ENCODE peak calls at places on chromosomes 16 and 17, in four cellular contexts. One of them, this sample, is unnamed.

GRCh38 chr17:37024181-37024637 is 75.5 kb downstream of the AATF start:
- DNase-seq in choroid plexus epithelial cell: no peak
- DNase-seq in AG10803: no peak
- DNase-seq in breast epithelium: no peak
- DNase-seq in this sample: no peak

GRCh38 chr17:21215935-21216334 is 2.0 kb upstream of the TMEM11 start:
- DNase-seq in AG10803: no peak
- DNase-seq in choroid plexus epithelial cell: peak; percentile 12
- DNase-seq in breast epithelium: no peak
- DNase-seq in this sample: no peak

GRCh38 chr16:19027416-19027815 is 40.0 kb upstream of the COQ7 start:
- DNase-seq in AG10803: no peak
- DNase-seq in choroid plexus epithelial cell: no peak
- DNase-seq in breast epithelium: no peak
- DNase-seq in this sample: no peak

GRCh38 chr17:45981306-45981705 is 17.7 kb upstream of the STH start:
- DNase-seq in AG10803: no peak
- DNase-seq in breast epithelium: no peak
- DNase-seq in choroid plexus epithelial cell: no peak
- DNase-seq in this sample: no peak

GRCh38 chr17:83201206-83202001 is 122.0 kb downstream of the METRNL start:
- DNase-seq in AG10803: no peak
- DNase-seq in breast epithelium: peak; percentile 36
- DNase-seq in choroid plexus epithelial cell: no peak
- DNase-seq in this sample: peak; percentile 37

GRCh38 chr17:75813081-75814020 is 28.7 kb downstream of the UNK start:
- DNase-seq in AG10803: no peak
- DNase-seq in choroid plexus epithelial cell: no peak
- DNase-seq in breast epithelium: peak; percentile 31
- DNase-seq in this sample: no peak

GRCh38 chr17:44850025-44850424 is 2.3 kb downstream of the HIGD1B start:
- DNase-seq in AG10803: no peak
- DNase-seq in choroid plexus epithelial cell: no peak
- DNase-seq in breast epithelium: no peak
- DNase-seq in this sample: no peak

GRCh38 chr17:69470702-69471101 is 56.2 kb downstream of the MAP2K6 start:
- DNase-seq in AG10803: no peak
- DNase-seq in choroid plexus epithelial cell: no peak
- DNase-seq in breast epithelium: no peak
- DNase-seq in this sample: no peak

GRCh38 chr16:1237990-1238389 is 2.5 kb upstream of the TPSAB1 start:
- DNase-seq in AG10803: no peak
- DNase-seq in choroid plexus epithelial cell: no peak
- DNase-seq in breast epithelium: no peak
- DNase-seq in this sample: no peak

GRCh38 chr17:22694362-22695227 is 1002.3 kb downstream of the KCNJ18 start:
- DNase-seq in choroid plexus epithelial cell: no peak
- DNase-seq in breast epithelium: no peak
- DNase-seq in AG10803: no peak
- DNase-seq in this sample: no peak

GRCh38 chr17:58327363-58328194 is 1.0 kb downstream of the TSPOAP1 start:
- DNase-seq in AG10803: no peak
- DNase-seq in choroid plexus epithelial cell: no peak
- DNase-seq in breast epithelium: no peak
- DNase-seq in this sample: no peak

GRCh38 chr17:59345476-59345875 is 14.0 kb downstream of the YPEL2 start:
- DNase-seq in AG10803: no peak
- DNase-seq in breast epithelium: no peak
- DNase-seq in choroid plexus epithelial cell: no peak
- DNase-seq in this sample: no peak

GRCh38 chr16:86199871-86200700 is 301.1 kb downstream of the IRF8 start:
- DNase-seq in AG10803: no peak
- DNase-seq in breast epithelium: no peak
- DNase-seq in choroid plexus epithelial cell: no peak
- DNase-seq in this sample: no peak

GRCh38 chr16:11085025-11085485 is 140.7 kb downstream of the CLEC16A start:
- DNase-seq in AG10803: peak; percentile 62
- DNase-seq in choroid plexus epithelial cell: no peak
- DNase-seq in breast epithelium: no peak
- DNase-seq in this sample: no peak

GRCh38 chr16:4686497-4687210 is 6.7 kb upstream of the NUDT16L1 start:
- DNase-seq in choroid plexus epithelial cell: no peak
- DNase-seq in AG10803: no peak
- DNase-seq in breast epithelium: no peak
- DNase-seq in this sample: no peak

GRCh38 chr16:4136229-4136813 is 20.1 kb upstream of the ADCY9 start:
- DNase-seq in breast epithelium: peak; percentile 69
- DNase-seq in AG10803: no peak
- DNase-seq in choroid plexus epithelial cell: no peak
- DNase-seq in this sample: no peak

GRCh38 chr17:67994827-67995567 is 1.3 kb downstream of the C17orf58 start:
- DNase-seq in breast epithelium: no peak
- DNase-seq in choroid plexus epithelial cell: peak; percentile 85
- DNase-seq in AG10803: peak; percentile 87
- DNase-seq in this sample: no peak

GRCh38 chr17:13410874-13411273 is 190.9 kb downstream of the HS3ST3A1 start:
- DNase-seq in AG10803: peak; percentile 74
- DNase-seq in breast epithelium: no peak
- DNase-seq in choroid plexus epithelial cell: peak; percentile 75
- DNase-seq in this sample: no peak

GRCh38 chr16:1193143-1193824 is 31.8 kb downstream of the TPSG1 start:
- DNase-seq in AG10803: no peak
- DNase-seq in choroid plexus epithelial cell: no peak
- DNase-seq in breast epithelium: no peak
- DNase-seq in this sample: no peak

GRCh38 chr17:80950466-80951120 is 41.0 kb upstream of the CHMP6 start:
- DNase-seq in breast epithelium: no peak
- DNase-seq in AG10803: no peak
- DNase-seq in choroid plexus epithelial cell: no peak
- DNase-seq in this sample: peak; percentile 31

GRCh38 chr17:50649042-50649908 is 14.6 kb downstream of the ABCC3 start:
- DNase-seq in choroid plexus epithelial cell: peak; percentile 41
- DNase-seq in AG10803: no peak
- DNase-seq in breast epithelium: no peak
- DNase-seq in this sample: no peak

GRCh38 chr16:89485701-89486246 is 4.6 kb downstream of the ANKRD11 start:
- DNase-seq in breast epithelium: no peak
- DNase-seq in choroid plexus epithelial cell: no peak
- DNase-seq in AG10803: no peak
- DNase-seq in this sample: no peak

GRCh38 chr16:22004321-22004720 is 3.4 kb upstream of the PDZD9 start:
- DNase-seq in breast epithelium: no peak
- DNase-seq in AG10803: no peak
- DNase-seq in choroid plexus epithelial cell: no peak
- DNase-seq in this sample: no peak

GRCh38 chr17:82463391-82463790 is 4.8 kb downstream of the NARF start:
- DNase-seq in AG10803: no peak
- DNase-seq in breast epithelium: no peak
- DNase-seq in choroid plexus epithelial cell: no peak
- DNase-seq in this sample: no peak

GRCh38 chr16:73599870-73600269 is 551.9 kb upstream of the ZFHX3 start:
- DNase-seq in choroid plexus epithelial cell: no peak
- DNase-seq in AG10803: no peak
- DNase-seq in breast epithelium: no peak
- DNase-seq in this sample: no peak

GRCh38 chr16:354971-355441 is 2.5 kb upstream of the AXIN1 start:
- DNase-seq in breast epithelium: no peak
- DNase-seq in choroid plexus epithelial cell: no peak
- DNase-seq in AG10803: no peak
- DNase-seq in this sample: peak; percentile 42

GRCh38 chr17:57372156-57372555 is 115.8 kb downstream of the MSI2 start:
- DNase-seq in AG10803: peak; percentile 28
- DNase-seq in choroid plexus epithelial cell: peak; percentile 52
- DNase-seq in breast epithelium: no peak
- DNase-seq in this sample: no peak

DNA sequence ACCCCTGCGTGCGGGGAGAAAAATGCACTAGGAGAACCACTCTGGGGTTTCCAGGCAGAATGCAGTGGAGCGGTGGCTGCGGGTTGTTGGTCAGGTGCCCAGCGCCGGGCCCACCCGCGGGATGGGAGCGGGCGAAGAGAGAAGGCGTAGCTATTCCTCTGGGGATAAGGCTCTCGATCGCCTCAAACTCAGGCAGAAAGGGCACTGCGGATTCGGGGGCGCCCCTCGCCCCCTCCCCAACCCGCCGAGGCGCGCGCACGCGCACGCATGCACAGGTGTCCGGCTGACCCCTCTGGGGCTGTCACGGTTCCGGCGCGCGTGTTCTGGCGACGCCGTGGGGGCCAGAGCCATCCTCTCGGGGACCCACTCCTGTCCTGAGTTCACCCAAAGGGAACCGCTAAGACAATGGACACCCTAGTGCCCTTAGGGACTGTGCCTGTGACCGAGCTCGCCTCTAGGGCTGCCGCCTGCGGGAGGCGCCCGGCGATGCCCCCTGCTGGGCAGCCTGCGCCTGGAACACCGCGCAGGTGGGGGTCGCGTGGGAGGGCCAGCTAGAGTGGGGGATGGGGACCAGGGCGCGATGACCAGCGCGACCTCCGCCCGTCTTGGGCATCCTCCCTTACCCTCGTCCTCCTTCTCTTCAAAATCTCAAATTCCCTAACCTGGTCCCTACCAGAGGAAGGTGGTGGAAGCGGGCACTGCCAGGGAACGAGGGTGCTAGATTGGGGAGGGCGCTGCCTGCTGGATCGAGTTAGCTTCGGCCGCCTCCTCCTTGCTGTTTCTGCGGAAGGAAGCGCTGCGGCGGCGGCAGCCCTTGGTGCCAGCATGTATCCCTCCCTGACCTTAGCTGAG is 14.4 kb upstream of the CBX8 start:
- DNase-seq in choroid plexus epithelial cell: no peak
- DNase-seq in AG10803: no peak
- DNase-seq in breast epithelium: no peak
- DNase-seq in this sample: no peak
- TF ChIP-seq CTCF in choroid plexus epithelial cell: peak; percentile 25
- TF ChIP-seq CTCF in AG10803: peak; percentile 37
- TF ChIP-seq CTCF in breast epithelium: no peak
- TF ChIP-seq CTCF in this sample: peak; percentile 66

GRCh38 chr17:48489781-48490180 is 41.0 kb downstream of the HOXB1 start:
- DNase-seq in choroid plexus epithelial cell: no peak
- DNase-seq in AG10803: no peak
- DNase-seq in breast epithelium: no peak
- DNase-seq in this sample: no peak

GRCh38 chr17:48486557-48486956 is 44.3 kb downstream of the HOXB1 start:
- DNase-seq in choroid plexus epithelial cell: peak; percentile 98
- DNase-seq in AG10803: peak; percentile 99
- DNase-seq in breast epithelium: no peak
- DNase-seq in this sample: no peak

GRCh38 chr17:48490391-48491026 is 40.3 kb downstream of the HOXB1 start:
- DNase-seq in breast epithelium: no peak
- DNase-seq in choroid plexus epithelial cell: no peak
- DNase-seq in AG10803: no peak
- DNase-seq in this sample: no peak

GRCh38 chr17:48487221-48487620 is 43.6 kb downstream of the HOXB1 start:
- DNase-seq in breast epithelium: no peak
- DNase-seq in AG10803: no peak
- DNase-seq in choroid plexus epithelial cell: no peak
- DNase-seq in this sample: no peak

DNA sequence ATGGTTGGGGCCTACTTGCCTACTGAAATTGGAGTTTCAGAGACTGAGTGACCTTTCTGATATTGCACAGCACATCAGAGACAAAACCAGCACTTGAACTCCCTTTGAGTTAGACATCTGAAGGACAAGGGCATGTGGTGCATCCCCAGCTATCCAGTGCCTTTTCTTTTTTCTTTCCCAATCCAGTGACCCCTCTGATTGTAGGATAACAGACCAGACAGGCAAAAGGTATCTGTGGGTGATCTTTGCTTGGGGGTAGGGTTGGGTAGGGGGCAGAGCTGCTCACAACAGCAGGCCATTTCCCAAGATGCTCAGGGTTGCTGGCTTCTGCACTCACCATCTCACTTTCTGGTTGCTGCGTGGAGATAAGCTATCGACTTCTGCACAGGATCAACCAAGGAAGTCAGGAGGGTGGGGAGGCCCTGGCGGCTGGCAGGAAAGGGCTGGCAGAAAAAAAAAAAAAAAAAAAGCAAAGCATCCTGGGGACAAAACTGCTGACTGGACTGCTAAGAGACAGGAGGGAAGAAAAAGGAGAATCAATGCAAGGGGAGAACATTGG is 42.2 kb downstream of the HOXB1 start:
- DNase-seq in breast epithelium: no peak
- DNase-seq in choroid plexus epithelial cell: no peak
- DNase-seq in AG10803: no peak
- DNase-seq in this sample: no peak
- TF ChIP-seq CTCF in breast epithelium: no peak
- TF ChIP-seq CTCF in choroid plexus epithelial cell: no peak
- TF ChIP-seq CTCF in AG10803: no peak
- TF ChIP-seq CTCF in this sample: no peak

GRCh38 chr16:13863075-13863765 is 56.7 kb upstream of the ERCC4 start:
- DNase-seq in choroid plexus epithelial cell: no peak
- DNase-seq in breast epithelium: no peak
- DNase-seq in AG10803: no peak
- DNase-seq in this sample: no peak

GRCh38 chr16:13864689-13865088 is 55.3 kb upstream of the ERCC4 start:
- DNase-seq in AG10803: no peak
- DNase-seq in breast epithelium: no peak
- DNase-seq in choroid plexus epithelial cell: no peak
- DNase-seq in this sample: no peak

GRCh38 chr16:13866073-13866472 is 53.9 kb upstream of the ERCC4 start:
- DNase-seq in choroid plexus epithelial cell: peak; percentile 88
- DNase-seq in AG10803: peak; percentile 85
- DNase-seq in breast epithelium: no peak
- DNase-seq in this sample: no peak
- TF ChIP-seq CTCF in choroid plexus epithelial cell: peak; percentile 93
- TF ChIP-seq CTCF in AG10803: peak; percentile 85
- TF ChIP-seq CTCF in breast epithelium: no peak
- TF ChIP-seq CTCF in this sample: peak; percentile 23

GRCh38 chr17:30956764-30957374 is 14.0 kb upstream of the RNF135 start:
- DNase-seq in breast epithelium: peak; percentile 30
- DNase-seq in AG10803: no peak
- DNase-seq in choroid plexus epithelial cell: peak; percentile 41
- DNase-seq in this sample: no peak
- TF ChIP-seq CTCF in breast epithelium: no peak
- TF ChIP-seq CTCF in AG10803: no peak
- TF ChIP-seq CTCF in choroid plexus epithelial cell: peak; percentile 25
- TF ChIP-seq CTCF in this sample: no peak